ENCODE peak calls at places on chromosomes 11 and 22, in four cellular contexts. One of them, this sample, is unnamed.
A peak's percentile ranks its signal among the peaks of the same experiment; 100 is the strongest.

GRCh38 chr11:1517117-1518005 is 30.8 kb upstream of the MOB2 start:
- DNase-seq in fibroblast of villous mesenchyme: no peak
- DNase-seq in HFF-Myc: no peak
- DNase-seq in stomach: no peak
- DNase-seq in this sample: no peak

GRCh38 chr11:35040221-35040942 is 98.6 kb upstream of the CD44 start:
- DNase-seq in HFF-Myc: no peak
- DNase-seq in fibroblast of villous mesenchyme: peak; percentile 65
- DNase-seq in stomach: no peak
- DNase-seq in this sample: no peak

GRCh38 chr11:41201156-41201555 is 258.3 kb downstream of the LRRC4C start:
- DNase-seq in stomach: peak; percentile 26
- DNase-seq in fibroblast of villous mesenchyme: peak; percentile 4
- DNase-seq in HFF-Myc: peak; percentile 3
- DNase-seq in this sample: no peak

GRCh38 chr11:267491-267994 is 10.7 kb upstream of the NLRP6 start:
- DNase-seq in fibroblast of villous mesenchyme: no peak
- DNase-seq in stomach: peak; percentile 60
- DNase-seq in HFF-Myc: no peak
- DNase-seq in this sample: no peak

GRCh38 chr22:44454113-44454769 is 43.8 kb downstream of the RTL6 start:
- DNase-seq in stomach: peak; percentile 7
- DNase-seq in HFF-Myc: no peak
- DNase-seq in fibroblast of villous mesenchyme: no peak
- DNase-seq in this sample: no peak

GRCh38 chr11:111555255-111555654 is 14.7 kb downstream of the LAYN start:
- DNase-seq in HFF-Myc: no peak
- DNase-seq in stomach: no peak
- DNase-seq in fibroblast of villous mesenchyme: peak; percentile 23
- DNase-seq in this sample: no peak

GRCh38 chr22:31346255-31346732 is at the start of gene PATZ1:
- DNase-seq in HFF-Myc: no peak
- DNase-seq in stomach: peak; percentile 68
- DNase-seq in fibroblast of villous mesenchyme: peak; percentile 81
- DNase-seq in this sample: no peak

GRCh38 chr22:17368144-17368726 is 1.0 kb upstream of the CECR2 start:
- DNase-seq in HFF-Myc: no peak
- DNase-seq in stomach: no peak
- DNase-seq in fibroblast of villous mesenchyme: no peak
- DNase-seq in this sample: no peak

GRCh38 chr11:94924074-94925031 is 49.0 kb downstream of the CWC15 start:
- DNase-seq in HFF-Myc: no peak
- DNase-seq in fibroblast of villous mesenchyme: peak; percentile 54
- DNase-seq in stomach: no peak
- DNase-seq in this sample: no peak

GRCh38 chr11:57391546-57391945 is 1.1 kb upstream of the PRG2 start:
- DNase-seq in HFF-Myc: no peak
- DNase-seq in stomach: no peak
- DNase-seq in fibroblast of villous mesenchyme: no peak
- DNase-seq in this sample: no peak

GRCh38 chr11:87307101-87307500 is 269.4 kb downstream of the TMEM135 start:
- DNase-seq in fibroblast of villous mesenchyme: no peak
- DNase-seq in stomach: no peak
- DNase-seq in HFF-Myc: no peak
- DNase-seq in this sample: no peak

GRCh38 chr22:44363980-44364749 is 51.4 kb upstream of the SHISAL1 start:
- DNase-seq in HFF-Myc: no peak
- DNase-seq in fibroblast of villous mesenchyme: no peak
- DNase-seq in stomach: no peak
- DNase-seq in this sample: no peak

GRCh38 chr11:112839051-112839450 is 122.2 kb upstream of the NCAM1 start:
- DNase-seq in fibroblast of villous mesenchyme: no peak
- DNase-seq in stomach: no peak
- DNase-seq in HFF-Myc: no peak
- DNase-seq in this sample: no peak

GRCh38 chr11:9130297-9130696 is 38.9 kb upstream of the SCUBE2 start:
- DNase-seq in fibroblast of villous mesenchyme: no peak
- DNase-seq in HFF-Myc: no peak
- DNase-seq in stomach: no peak
- DNase-seq in this sample: no peak

GRCh38 chr11:27812341-27812740 is 112.1 kb upstream of the BDNF start:
- DNase-seq in HFF-Myc: peak; percentile 10
- DNase-seq in fibroblast of villous mesenchyme: no peak
- DNase-seq in stomach: no peak
- DNase-seq in this sample: no peak

GRCh38 chr11:35390737-35391682 is 28.3 kb downstream of the SLC1A2 start:
- DNase-seq in HFF-Myc: no peak
- DNase-seq in fibroblast of villous mesenchyme: peak; percentile 86
- DNase-seq in stomach: peak; percentile 59
- DNase-seq in this sample: no peak

GRCh38 chr11:331332-332060 is 10.8 kb upstream of the IFITM3 start:
- DNase-seq in fibroblast of villous mesenchyme: no peak
- DNase-seq in HFF-Myc: no peak
- DNase-seq in stomach: no peak
- DNase-seq in this sample: no peak

GRCh38 chr11:80846979-80847378 is 1406.1 kb upstream of the TENM4 start:
- DNase-seq in HFF-Myc: no peak
- DNase-seq in stomach: no peak
- DNase-seq in fibroblast of villous mesenchyme: no peak
- DNase-seq in this sample: no peak

DNA sequence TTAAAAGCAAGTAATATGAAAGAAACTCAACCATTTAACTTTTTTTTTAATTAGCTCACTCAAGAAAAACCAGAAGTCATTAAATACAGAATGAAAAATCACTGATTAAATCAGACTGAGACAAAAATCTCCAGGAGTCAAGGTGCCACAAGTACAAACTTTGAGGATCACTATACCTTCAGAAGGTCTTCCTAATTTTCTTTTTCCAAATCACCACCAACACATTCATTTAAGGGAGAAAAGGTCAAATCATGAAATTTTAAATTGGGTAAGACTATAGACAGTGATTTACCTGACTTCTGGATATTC is 32.3 kb downstream of the PITPNB start:
- DNase-seq in HFF-Myc: no peak
- DNase-seq in stomach: no peak
- DNase-seq in fibroblast of villous mesenchyme: no peak
- DNase-seq in this sample: no peak
- TF ChIP-seq CTCF in HFF-Myc: no peak
- TF ChIP-seq CTCF in stomach: no peak
- TF ChIP-seq CTCF in fibroblast of villous mesenchyme: no peak
- TF ChIP-seq CTCF in this sample: no peak

GRCh38 chr11:119431523-119431922 is 8.6 kb upstream of the THY1 start:
- DNase-seq in stomach: no peak
- DNase-seq in HFF-Myc: no peak
- DNase-seq in fibroblast of villous mesenchyme: no peak
- DNase-seq in this sample: no peak

GRCh38 chr11:119433369-119433749 is 10.4 kb upstream of the THY1 start:
- DNase-seq in fibroblast of villous mesenchyme: no peak
- DNase-seq in stomach: no peak
- DNase-seq in HFF-Myc: peak; percentile 59
- DNase-seq in this sample: no peak

GRCh38 chr11:119436093-119436492 is 13.1 kb upstream of the THY1 start:
- DNase-seq in fibroblast of villous mesenchyme: no peak
- DNase-seq in HFF-Myc: no peak
- DNase-seq in stomach: no peak
- DNase-seq in this sample: no peak

GRCh38 chr11:119434531-119435330 is 11.8 kb upstream of the THY1 start:
- DNase-seq in HFF-Myc: no peak
- DNase-seq in fibroblast of villous mesenchyme: no peak
- DNase-seq in stomach: no peak
- DNase-seq in this sample: no peak

DNA sequence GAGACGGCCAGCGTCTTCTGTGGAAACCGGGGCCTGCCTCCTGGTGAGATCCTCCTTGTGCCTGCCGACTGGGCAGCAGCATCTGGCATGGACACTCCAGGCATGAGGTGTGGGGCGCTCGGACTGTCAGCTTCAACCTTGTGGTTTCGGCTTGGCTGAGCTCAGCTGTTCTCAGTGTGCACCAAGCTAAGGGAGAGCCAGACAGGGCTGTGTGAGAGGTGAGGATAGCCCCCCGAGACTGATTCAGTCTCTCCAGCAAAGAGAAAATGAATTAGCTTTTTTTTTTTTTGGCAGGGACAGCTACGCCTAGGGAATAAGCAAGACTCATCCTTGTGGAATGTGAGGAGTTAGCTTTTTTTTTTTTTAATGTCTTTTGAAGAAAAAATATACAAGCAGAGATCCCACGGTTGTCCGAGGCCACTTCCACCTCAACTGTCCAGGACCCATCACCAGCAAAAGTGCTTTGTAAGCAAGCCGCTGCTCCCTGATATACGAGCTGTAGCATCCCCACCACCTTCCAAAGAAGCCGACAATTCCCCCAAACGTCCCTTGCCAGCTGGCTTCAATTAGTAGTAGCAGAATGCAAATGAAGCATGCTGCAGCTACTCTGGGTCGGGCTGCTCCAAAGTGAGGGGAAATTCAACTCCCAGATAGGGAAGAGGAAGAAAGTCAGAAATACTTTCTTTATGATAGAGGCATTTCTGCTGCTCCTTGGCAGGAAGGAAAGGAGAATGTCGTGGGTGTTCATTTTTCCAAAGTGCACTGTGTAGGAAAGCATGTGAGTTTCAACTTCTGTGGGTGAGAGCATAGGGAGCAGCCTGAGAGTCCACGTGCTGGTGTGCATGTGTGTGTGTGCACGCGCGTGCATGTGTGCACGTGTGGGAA is 9.8 kb upstream of the THY1 start:
- DNase-seq in HFF-Myc: peak; percentile 71
- DNase-seq in fibroblast of villous mesenchyme: peak; percentile 70
- DNase-seq in stomach: no peak
- DNase-seq in this sample: no peak
- H3K4me3 ChIP-seq in HFF-Myc: peak overlapping the region; percentile 32
- H3K4me3 ChIP-seq in fibroblast of villous mesenchyme: peak overlapping the region; percentile 32
- H3K4me3 ChIP-seq in stomach: peak overlapping the region; percentile 9
- H3K4me3 ChIP-seq in this sample: peak overlapping the region; percentile 19

DNA sequence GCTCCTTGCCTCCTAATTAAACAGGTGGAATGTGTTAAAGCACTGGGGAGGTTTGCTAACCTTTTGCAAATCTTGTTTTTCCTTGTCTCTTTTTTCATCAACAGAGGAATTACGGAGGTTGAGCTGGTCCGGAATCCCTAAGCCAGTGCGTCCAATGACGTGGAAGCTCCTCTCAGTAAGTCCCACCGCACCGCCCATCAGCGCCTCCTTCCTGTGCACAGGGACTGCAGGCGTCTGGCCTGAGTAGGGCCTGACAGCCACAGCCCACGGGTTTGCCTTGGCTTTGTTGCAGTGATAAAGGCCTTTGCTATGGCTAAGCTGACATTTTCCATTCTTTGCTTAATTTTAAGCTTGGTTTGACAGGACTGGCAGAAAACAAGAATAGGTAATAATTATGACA is 116.1 kb downstream of the TBC1D22A start:
- DNase-seq in fibroblast of villous mesenchyme: no peak
- DNase-seq in stomach: no peak
- DNase-seq in HFF-Myc: no peak
- DNase-seq in this sample: no peak
- TF ChIP-seq CTCF in fibroblast of villous mesenchyme: no peak
- TF ChIP-seq CTCF in stomach: no peak
- TF ChIP-seq CTCF in HFF-Myc: peak; percentile 6
- TF ChIP-seq CTCF in this sample: no peak

GRCh38 chr11:77044886-77045285 is 10.7 kb downstream of the B3GNT6 start:
- DNase-seq in stomach: no peak
- DNase-seq in HFF-Myc: no peak
- DNase-seq in fibroblast of villous mesenchyme: no peak
- DNase-seq in this sample: no peak

GRCh38 chr11:77044356-77044755 is 10.2 kb downstream of the B3GNT6 start:
- DNase-seq in fibroblast of villous mesenchyme: no peak
- DNase-seq in HFF-Myc: no peak
- DNase-seq in stomach: no peak
- DNase-seq in this sample: no peak

GRCh38 chr11:77049081-77049480 is 14.9 kb downstream of the B3GNT6 start:
- DNase-seq in fibroblast of villous mesenchyme: no peak
- DNase-seq in HFF-Myc: no peak
- DNase-seq in stomach: peak; percentile 46
- DNase-seq in this sample: no peak

GRCh38 chr11:77047007-77047927 is 13.1 kb downstream of the B3GNT6 start:
- DNase-seq in fibroblast of villous mesenchyme: peak; percentile 94
- DNase-seq in HFF-Myc: peak; percentile 95
- DNase-seq in stomach: peak; percentile 74
- DNase-seq in this sample: peak; percentile 70

DNA sequence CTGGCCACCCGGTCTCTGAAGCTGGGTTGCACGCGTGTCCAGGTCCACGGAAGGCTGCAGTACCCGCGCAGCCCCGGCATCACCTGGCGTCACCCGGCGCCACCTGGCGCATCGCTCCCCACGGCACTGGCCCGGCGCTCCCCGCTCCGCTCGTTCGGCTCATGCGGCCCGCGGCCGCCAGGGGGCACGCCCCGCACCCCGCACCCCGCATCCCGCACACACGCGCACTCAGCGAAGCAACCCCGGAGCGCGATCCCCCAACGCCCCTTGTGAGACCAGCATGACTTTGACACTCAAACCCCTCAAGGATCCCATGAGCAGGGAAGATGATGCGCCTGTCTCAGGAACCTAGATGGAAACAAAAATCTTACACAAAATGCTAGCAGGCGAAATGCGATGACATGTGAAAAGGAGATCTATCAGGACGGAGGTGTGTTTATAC is 11.9 kb downstream of the B3GNT6 start:
- DNase-seq in stomach: peak; percentile 67
- DNase-seq in HFF-Myc: no peak
- DNase-seq in fibroblast of villous mesenchyme: no peak
- DNase-seq in this sample: no peak
- H3K4me3 ChIP-seq in stomach: no peak overlapping the region
- H3K4me3 ChIP-seq in HFF-Myc: no peak overlapping the region
- H3K4me3 ChIP-seq in fibroblast of villous mesenchyme: peak overlapping the region; percentile 32
- H3K4me3 ChIP-seq in this sample: no peak overlapping the region